ENCODE peak calls at places on chromosomes 2 and 18, in four cellular contexts. A, U, X and L are unnamed samples.

GRCh38 chr2:223486741-223487140 is 115.4 kb downstream of the SCG2 start:
- DNase-seq in A (no peak), U (no peak), X (no peak), L (no peak)

GRCh38 chr2:134118279-134119116 is 135.4 kb upstream of the MGAT5 start:
- DNase-seq in A (peak; percentile 66), U (peak; percentile 88), X (peak; percentile 87), L (peak; percentile 87)

GRCh38 chr2:159118115-159118858 is 149.8 kb downstream of the TANC1 start:
- DNase-seq in A (peak; percentile 49), U (peak; percentile 62), X (peak; percentile 76), L (peak; percentile 75)

GRCh38 chr2:38073211-38074005 is 2.5 kb downstream of the CYP1B1 start:
- DNase-seq in A (no peak), U (no peak), X (no peak), L (no peak)

GRCh38 chr2:152189622-152190495 is 14.3 kb upstream of the STAM2 start:
- DNase-seq in A (no peak), U (peak; percentile 57), X (no peak), L (no peak)

GRCh38 chr2:219396863-219397457 is 9.2 kb upstream of the DNPEP start:
- DNase-seq in A (peak; percentile 36), U (no peak), X (no peak), L (no peak)

GRCh38 chr2:101972621-101973434 is 18.9 kb upstream of the IL1R2 start:
- DNase-seq in A (no peak), U (peak; percentile 73), X (no peak), L (no peak)

GRCh38 chr2:101479328-101479727 is 4.4 kb upstream of the RFX8 start:
- DNase-seq in A (no peak), U (no peak), X (no peak), L (no peak)

GRCh38 chr2:167924556-167924955 is 322.8 kb downstream of the STK39 start:
- DNase-seq in A (no peak), U (no peak), X (no peak), L (no peak)

GRCh38 chr2:168766600-168766999 is 35.8 kb upstream of the NOSTRIN start:
- DNase-seq in A (no peak), U (no peak), X (no peak), L (no peak)

GRCh38 chr2:119282966-119283511 is 59.4 kb downstream of the STEAP3 start:
- DNase-seq in A (no peak), U (no peak), X (no peak), L (no peak)

GRCh38 chr2:171553858-171554257 is 31.6 kb downstream of the CYBRD1 start:
- DNase-seq in A (no peak), U (no peak), X (no peak), L (peak; percentile 20)

GRCh38 chr2:770776-771175 is 93.6 kb upstream of the TMEM18 start:
- DNase-seq in A (no peak), U (no peak), X (no peak), L (no peak)

GRCh38 chr2:218192902-218193425 is 24.0 kb upstream of the ARPC2 start:
- DNase-seq in A (no peak), U (no peak), X (no peak), L (no peak)

GRCh38 chr2:99881901-99882591 is 260.3 kb downstream of the AFF3 start:
- DNase-seq in A (no peak), U (peak; percentile 34), X (no peak), L (no peak)

GRCh38 chr2:182242561-182242960 is 184.3 kb downstream of the PDE1A start:
- DNase-seq in A (no peak), U (no peak), X (no peak), L (no peak)

GRCh38 chr2:239948100-239948881 is 76.9 kb downstream of the NDUFA10 start:
- DNase-seq in A (no peak), U (no peak), X (no peak), L (no peak)

GRCh38 chr2:30394096-30394495 is 53.0 kb upstream of the LCLAT1 start:
- DNase-seq in A (no peak), U (no peak), X (no peak), L (no peak)

GRCh38 chr18:28689591-28689990 is 512.7 kb upstream of the CDH2 start:
- DNase-seq in A (no peak), U (no peak), X (no peak), L (no peak)

GRCh38 chr2:11713815-11714214 is 32.6 kb upstream of the LPIN1 start:
- DNase-seq in A (no peak), U (no peak), X (no peak), L (no peak)

GRCh38 chr2:195559431-195559914 is 97.6 kb upstream of the SLC39A10 start:
- DNase-seq in A (peak; percentile 78), U (peak; percentile 80), X (peak; percentile 79), L (peak; percentile 91)

GRCh38 chr2:232420463-232421188 is 14.0 kb downstream of the ALPG start:
- DNase-seq in A (no peak), U (no peak), X (no peak), L (peak; percentile 34)

GRCh38 chr2:68303033-68303901 is 16.5 kb downstream of the CNRIP1 start:
- DNase-seq in A (no peak), U (no peak), X (no peak), L (no peak)